ENCODE peak calls at places on chromosomes 3 and 15, in six cellular contexts. One of them, this sample, is unnamed.

GRCh38 chr3:88192010-88192409 is 42.3 kb downstream of the C3orf38 start:
- DNase-seq in SK-N-SH: no peak
- DNase-seq in PC-3: no peak
- DNase-seq in neural progenitor cell: no peak
- DNase-seq in MM.1S: no peak
- DNase-seq in HCT116: no peak
- DNase-seq in this sample: no peak

GRCh38 chr3:67526246-67526645 is 128.2 kb downstream of the SUCLG2 start:
- DNase-seq in HCT116: no peak
- DNase-seq in neural progenitor cell: no peak
- DNase-seq in SK-N-SH: no peak
- DNase-seq in MM.1S: no peak
- DNase-seq in PC-3: peak; percentile 50
- DNase-seq in this sample: peak; percentile 85

GRCh38 chr3:149534671-149535394 is 60.3 kb downstream of the TM4SF4 start:
- DNase-seq in HCT116: no peak
- DNase-seq in MM.1S: no peak
- DNase-seq in neural progenitor cell: no peak
- DNase-seq in SK-N-SH: no peak
- DNase-seq in PC-3: no peak
- DNase-seq in this sample: peak; percentile 72

GRCh38 chr15:92809880-92810361 is 90.2 kb upstream of the CHD2 start:
- DNase-seq in MM.1S: peak; percentile 74
- DNase-seq in PC-3: peak; percentile 32
- DNase-seq in neural progenitor cell: peak; percentile 51
- DNase-seq in SK-N-SH: no peak
- DNase-seq in HCT116: no peak
- DNase-seq in this sample: peak; percentile 56

GRCh38 chr3:172078721-172079120 is 39.3 kb downstream of the FNDC3B start:
- DNase-seq in SK-N-SH: no peak
- DNase-seq in neural progenitor cell: no peak
- DNase-seq in PC-3: no peak
- DNase-seq in HCT116: no peak
- DNase-seq in MM.1S: no peak
- DNase-seq in this sample: no peak

GRCh38 chr15:84983299-84983698 is 1.6 kb downstream of the PDE8A start:
- DNase-seq in HCT116: no peak
- DNase-seq in neural progenitor cell: no peak
- DNase-seq in SK-N-SH: no peak
- DNase-seq in MM.1S: no peak
- DNase-seq in PC-3: no peak
- DNase-seq in this sample: peak; percentile 21

GRCh38 chr3:195468841-195469240 is 26.0 kb upstream of the ACAP2 start:
- DNase-seq in SK-N-SH: no peak
- DNase-seq in neural progenitor cell: no peak
- DNase-seq in HCT116: no peak
- DNase-seq in PC-3: no peak
- DNase-seq in MM.1S: no peak
- DNase-seq in this sample: no peak

GRCh38 chr3:186331043-186331442 is 31.0 kb downstream of the DGKG start:
- DNase-seq in neural progenitor cell: no peak
- DNase-seq in PC-3: peak; percentile 13
- DNase-seq in HCT116: no peak
- DNase-seq in MM.1S: no peak
- DNase-seq in SK-N-SH: no peak
- DNase-seq in this sample: no peak

GRCh38 chr3:108159865-108160264 is 62.4 kb downstream of the IFT57 start:
- DNase-seq in HCT116: no peak
- DNase-seq in MM.1S: no peak
- DNase-seq in PC-3: peak; percentile 80
- DNase-seq in neural progenitor cell: no peak
- DNase-seq in SK-N-SH: no peak
- DNase-seq in this sample: peak; percentile 35

GRCh38 chr3:55882006-55882405 is 394.9 kb upstream of the WNT5A start:
- DNase-seq in PC-3: no peak
- DNase-seq in MM.1S: no peak
- DNase-seq in SK-N-SH: no peak
- DNase-seq in HCT116: no peak
- DNase-seq in neural progenitor cell: peak; percentile 36
- DNase-seq in this sample: no peak

GRCh38 chr3:168152149-168152548 is 56.4 kb upstream of the GOLIM4 start:
- DNase-seq in SK-N-SH: no peak
- DNase-seq in HCT116: no peak
- DNase-seq in PC-3: no peak
- DNase-seq in neural progenitor cell: no peak
- DNase-seq in MM.1S: no peak
- DNase-seq in this sample: no peak

GRCh38 chr15:75718326-75718725 is 5.7 kb upstream of the CSPG4 start:
- DNase-seq in neural progenitor cell: no peak
- DNase-seq in HCT116: no peak
- DNase-seq in SK-N-SH: peak; percentile 47
- DNase-seq in MM.1S: no peak
- DNase-seq in PC-3: peak; percentile 54
- DNase-seq in this sample: peak; percentile 86

GRCh38 chr3:48408823-48409281 is 21.0 kb downstream of the PLXNB1 start:
- DNase-seq in MM.1S: no peak
- DNase-seq in HCT116: no peak
- DNase-seq in SK-N-SH: peak; percentile 24
- DNase-seq in PC-3: no peak
- DNase-seq in neural progenitor cell: no peak
- DNase-seq in this sample: peak; percentile 18

GRCh38 chr15:62027916-62028315 is 32.3 kb downstream of the VPS13C start:
- DNase-seq in neural progenitor cell: no peak
- DNase-seq in PC-3: no peak
- DNase-seq in HCT116: no peak
- DNase-seq in MM.1S: no peak
- DNase-seq in SK-N-SH: no peak
- DNase-seq in this sample: no peak

GRCh38 chr3:130310109-130310508 is 35.4 kb upstream of the COL6A5 start:
- DNase-seq in HCT116: no peak
- DNase-seq in SK-N-SH: no peak
- DNase-seq in PC-3: no peak
- DNase-seq in MM.1S: no peak
- DNase-seq in neural progenitor cell: no peak
- DNase-seq in this sample: no peak

GRCh38 chr3:101643861-101644613 is 32.9 kb downstream of the ZBTB11 start:
- DNase-seq in HCT116: peak; percentile 4
- DNase-seq in PC-3: peak; percentile 88
- DNase-seq in SK-N-SH: no peak
- DNase-seq in MM.1S: peak; percentile 36
- DNase-seq in neural progenitor cell: no peak
- DNase-seq in this sample: peak; percentile 70

GRCh38 chr3:195812366-195812765 is 637 bp upstream of the MUC4 start:
- DNase-seq in SK-N-SH: no peak
- DNase-seq in neural progenitor cell: no peak
- DNase-seq in PC-3: no peak
- DNase-seq in HCT116: no peak
- DNase-seq in MM.1S: no peak
- DNase-seq in this sample: no peak

GRCh38 chr3:155519081-155519480 is 225.6 kb upstream of the STRIT1 start:
- DNase-seq in neural progenitor cell: no peak
- DNase-seq in HCT116: no peak
- DNase-seq in SK-N-SH: no peak
- DNase-seq in PC-3: no peak
- DNase-seq in MM.1S: peak; percentile 40
- DNase-seq in this sample: no peak

GRCh38 chr15:34651962-34652725 is 68.7 kb upstream of the GOLGA8B start:
- DNase-seq in PC-3: no peak
- DNase-seq in HCT116: no peak
- DNase-seq in SK-N-SH: no peak
- DNase-seq in MM.1S: no peak
- DNase-seq in neural progenitor cell: no peak
- DNase-seq in this sample: no peak

GRCh38 chr3:42351221-42351620 is 59.2 kb downstream of the LYZL4 start:
- DNase-seq in MM.1S: no peak
- DNase-seq in PC-3: no peak
- DNase-seq in SK-N-SH: no peak
- DNase-seq in HCT116: no peak
- DNase-seq in neural progenitor cell: no peak
- DNase-seq in this sample: peak; percentile 62

GRCh38 chr15:53833134-53833624 is 73.7 kb upstream of the WDR72 start:
- DNase-seq in MM.1S: no peak
- DNase-seq in PC-3: no peak
- DNase-seq in HCT116: no peak
- DNase-seq in neural progenitor cell: no peak
- DNase-seq in SK-N-SH: peak; percentile 13
- DNase-seq in this sample: peak; percentile 0

GRCh38 chr3:141507392-141508066 is 20.7 kb downstream of the RASA2 start:
- DNase-seq in HCT116: no peak
- DNase-seq in SK-N-SH: no peak
- DNase-seq in MM.1S: no peak
- DNase-seq in neural progenitor cell: no peak
- DNase-seq in PC-3: no peak
- DNase-seq in this sample: no peak

GRCh38 chr15:45139770-45140169 is 10.0 kb downstream of the DUOX1 start:
- DNase-seq in neural progenitor cell: no peak
- DNase-seq in HCT116: no peak
- DNase-seq in SK-N-SH: no peak
- DNase-seq in PC-3: no peak
- DNase-seq in MM.1S: no peak
- DNase-seq in this sample: no peak

GRCh38 chr3:16548721-16549120 is 35.2 kb upstream of the RFTN1 start:
- DNase-seq in HCT116: no peak
- DNase-seq in MM.1S: no peak
- DNase-seq in PC-3: peak; percentile 87
- DNase-seq in neural progenitor cell: no peak
- DNase-seq in SK-N-SH: no peak
- DNase-seq in this sample: peak; percentile 65

GRCh38 chr3:187293514-187293870 is 2.0 kb upstream of the MASP1 start:
- DNase-seq in PC-3: no peak
- DNase-seq in MM.1S: no peak
- DNase-seq in neural progenitor cell: no peak
- DNase-seq in SK-N-SH: no peak
- DNase-seq in HCT116: no peak
- DNase-seq in this sample: peak; percentile 72

GRCh38 chr3:135140543-135140942 is 345.5 kb downstream of the EPHB1 start:
- DNase-seq in PC-3: no peak
- DNase-seq in HCT116: no peak
- DNase-seq in MM.1S: no peak
- DNase-seq in neural progenitor cell: no peak
- DNase-seq in SK-N-SH: no peak
- DNase-seq in this sample: no peak

GRCh38 chr3:135141092-135141491 is 346.0 kb downstream of the EPHB1 start:
- DNase-seq in PC-3: no peak
- DNase-seq in SK-N-SH: no peak
- DNase-seq in neural progenitor cell: no peak
- DNase-seq in HCT116: no peak
- DNase-seq in MM.1S: no peak
- DNase-seq in this sample: no peak

GRCh38 chr3:135143474-135143873 is 348.4 kb downstream of the EPHB1 start:
- DNase-seq in neural progenitor cell: no peak
- DNase-seq in SK-N-SH: no peak
- DNase-seq in MM.1S: no peak
- DNase-seq in HCT116: no peak
- DNase-seq in PC-3: no peak
- DNase-seq in this sample: no peak

GRCh38 chr3:135145581-135145980 is 350.5 kb downstream of the EPHB1 start:
- DNase-seq in HCT116: no peak
- DNase-seq in PC-3: no peak
- DNase-seq in SK-N-SH: no peak
- DNase-seq in MM.1S: no peak
- DNase-seq in neural progenitor cell: no peak
- DNase-seq in this sample: peak; percentile 64

GRCh38 chr3:135142530-135142929 is 347.5 kb downstream of the EPHB1 start:
- DNase-seq in PC-3: no peak
- DNase-seq in neural progenitor cell: no peak
- DNase-seq in SK-N-SH: no peak
- DNase-seq in MM.1S: no peak
- DNase-seq in HCT116: no peak
- DNase-seq in this sample: no peak
- H3K9ac ChIP-seq in PC-3: no peak overlapping the region
- H3K9ac ChIP-seq in neural progenitor cell: no peak overlapping the region
- H3K9ac ChIP-seq in SK-N-SH: no peak overlapping the region
- H3K9ac ChIP-seq in MM.1S: no peak overlapping the region
- H3K9ac ChIP-seq in HCT116: no peak overlapping the region
- H3K9ac ChIP-seq in this sample: no peak overlapping the region

DNA sequence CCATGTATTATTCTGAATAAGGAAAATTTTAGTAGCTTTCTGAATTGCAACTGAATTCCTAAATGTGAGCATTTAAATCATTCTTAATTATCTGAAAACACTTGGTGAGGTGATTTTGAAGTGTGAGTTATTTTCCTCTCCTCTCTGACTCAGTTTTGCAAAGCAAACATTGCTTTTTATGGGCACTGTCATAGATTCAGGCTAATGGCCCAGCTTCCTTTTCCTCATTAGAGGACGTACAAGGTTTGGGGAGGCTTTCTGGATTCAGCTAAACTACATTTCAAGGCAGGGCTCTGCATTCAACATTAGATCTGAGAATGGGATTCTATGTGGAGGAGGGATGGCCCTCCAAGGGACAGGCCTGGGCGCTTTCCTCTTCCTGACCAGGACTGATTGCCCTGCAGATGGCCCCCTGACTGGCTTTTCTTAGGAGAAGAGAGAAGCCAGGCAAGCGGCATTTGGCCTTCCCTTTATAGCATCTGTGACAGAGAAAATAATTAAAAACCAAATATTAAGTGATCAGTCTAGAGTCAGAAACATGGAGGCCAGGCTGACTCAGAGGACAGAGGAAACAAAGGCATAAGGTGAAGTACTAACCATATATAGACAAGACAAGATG is 53.0 kb upstream of the STXBP5L start:
- DNase-seq in PC-3: peak; percentile 63
- DNase-seq in SK-N-SH: no peak
- DNase-seq in MM.1S: no peak
- DNase-seq in HCT116: no peak
- DNase-seq in neural progenitor cell: no peak
- DNase-seq in this sample: peak; percentile 29
- TF ChIP-seq EZH2phosphoT487 in PC-3: no peak
- TF ChIP-seq EZH2phosphoT487 in SK-N-SH: no peak
- TF ChIP-seq EZH2phosphoT487 in MM.1S: no peak
- TF ChIP-seq EZH2phosphoT487 in HCT116: no peak
- TF ChIP-seq EZH2phosphoT487 in neural progenitor cell: no peak
- TF ChIP-seq EZH2phosphoT487 in this sample: no peak

GRCh38 chr3:50210176-50210509 is 5.1 kb downstream of the SLC38A3 start:
- DNase-seq in SK-N-SH: no peak
- DNase-seq in neural progenitor cell: no peak
- DNase-seq in HCT116: no peak
- DNase-seq in PC-3: no peak
- DNase-seq in MM.1S: no peak
- DNase-seq in this sample: no peak
- H3K9ac ChIP-seq in SK-N-SH: no peak overlapping the region
- H3K9ac ChIP-seq in neural progenitor cell: no peak overlapping the region
- H3K9ac ChIP-seq in HCT116: no peak overlapping the region
- H3K9ac ChIP-seq in PC-3: no peak overlapping the region
- H3K9ac ChIP-seq in MM.1S: no peak overlapping the region
- H3K9ac ChIP-seq in this sample: no peak overlapping the region

GRCh38 chr3:11498646-11499045 is 145.1 kb downstream of the VGLL4 start:
- DNase-seq in MM.1S: no peak
- DNase-seq in neural progenitor cell: no peak
- DNase-seq in PC-3: peak; percentile 82
- DNase-seq in HCT116: no peak
- DNase-seq in SK-N-SH: no peak
- DNase-seq in this sample: peak; percentile 59
- TF ChIP-seq EZH2phosphoT487 in MM.1S: no peak
- TF ChIP-seq EZH2phosphoT487 in neural progenitor cell: no peak
- TF ChIP-seq EZH2phosphoT487 in PC-3: no peak
- TF ChIP-seq EZH2phosphoT487 in HCT116: no peak
- TF ChIP-seq EZH2phosphoT487 in SK-N-SH: no peak
- TF ChIP-seq EZH2phosphoT487 in this sample: no peak

GRCh38 chr3:71069797-71070196 is 513.7 kb downstream of the FOXP1 start:
- DNase-seq in PC-3: peak; percentile 86
- DNase-seq in SK-N-SH: peak; percentile 56
- DNase-seq in MM.1S: peak; percentile 44
- DNase-seq in HCT116: no peak
- DNase-seq in neural progenitor cell: peak; percentile 65
- DNase-seq in this sample: peak; percentile 67
- H3K9ac ChIP-seq in PC-3: no peak overlapping the region
- H3K9ac ChIP-seq in SK-N-SH: no peak overlapping the region
- H3K9ac ChIP-seq in MM.1S: no peak overlapping the region
- H3K9ac ChIP-seq in HCT116: no peak overlapping the region
- H3K9ac ChIP-seq in neural progenitor cell: no peak overlapping the region
- H3K9ac ChIP-seq in this sample: no peak overlapping the region

This sample was measured in GM23248.